ENCODE peak calls at places on chromosomes 2 and 18, in four cellular contexts. G is neuronal stem cell, U is uterus, T is Peyer's patch. X is an unnamed sample. For H3K27me3, the result is how much of the 10 kb centered on the place peaks cover.

GRCh38 chr2:70690846-70691245 is 77.2 kb downstream of the ADD2 start:
- DNase-seq in G (no peak), U (no peak), T (no peak), X (no peak)

GRCh38 chr2:109695290-109695689 is 81.1 kb downstream of the SOWAHC start:
- DNase-seq in G (no peak), U (no peak), T (no peak), X (no peak)

GRCh38 chr2:127810156-127810636 is 775 bp downstream of the WDR33 start:
- DNase-seq in G (peak), U (no peak), T (no peak), X (peak)

GRCh38 chr2:158359846-158360245 is 96.7 kb downstream of the CCDC148 start:
- DNase-seq in G (peak), U (no peak), T (no peak), X (no peak)

GRCh38 chr2:165573534-165574461 is 104.3 kb downstream of the CSRNP3 start:
- DNase-seq in G (peak), U (peak), T (peak), X (no peak)

GRCh38 chr2:45649457-45649854 is 2.0 kb upstream of the PRKCE start:
- DNase-seq in G (no peak), U (no peak), T (no peak), X (no peak)

GRCh38 chr2:207790898-207791297 is 21.2 kb upstream of the FZD5 start:
- DNase-seq in G (no peak), U (no peak), T (no peak), X (no peak)

GRCh38 chr2:142914507-142915313 is 37.2 kb downstream of the KYNU start:
- DNase-seq in G (no peak), U (no peak), T (no peak), X (no peak)

GRCh38 chr2:6946722-6947121 is 29.5 kb downstream of the RNF144A start:
- DNase-seq in G (no peak), U (no peak), T (no peak), X (peak)

GRCh38 chr18:29083545-29083944 is 906.6 kb upstream of the CDH2 start:
- DNase-seq in G (no peak), U (no peak), T (no peak), X (no peak)

GRCh38 chr2:132857334-132857733 is 187.3 kb upstream of the LYPD1 start:
- DNase-seq in G (peak), U (no peak), T (no peak), X (no peak)

GRCh38 chr18:61335737-61336555 is 2.7 kb downstream of the CDH20 start:
- DNase-seq in G (no peak), U (no peak), T (no peak), X (no peak)

GRCh38 chr2:130334026-130334425 is 8.7 kb upstream of the IMP4 start:
- DNase-seq in G (no peak), U (no peak), T (no peak), X (no peak)

GRCh38 chr2:95076705-95077520 is 44.7 kb downstream of the MRPS5 start:
- DNase-seq in G (peak), U (peak), T (peak), X (no peak)

GRCh38 chr2:134169788-134170187 is 84.1 kb upstream of the MGAT5 start:
- DNase-seq in G (no peak), U (no peak), T (no peak), X (no peak)

GRCh38 chr2:230650585-230651137 is 62.0 kb upstream of the CAB39 start:
- DNase-seq in G (peak), U (no peak), T (no peak), X (no peak)

GRCh38 chr2:140597836-140598235 is 1533.0 kb downstream of the LRP1B start:
- DNase-seq in G (no peak), U (no peak), T (no peak), X (no peak)

GRCh38 chr2:59297829-59298228 is 1056.7 kb upstream of the FANCL start:
- DNase-seq in G (no peak), U (no peak), T (no peak), X (no peak)

GRCh38 chr2:121297217-121297830 is 12.3 kb upstream of the TFCP2L1 start:
- DNase-seq in G (no peak), U (no peak), T (no peak), X (no peak)

GRCh38 chr2:231527091-231527395 is 3.2 kb downstream of the NMUR1 start:
- DNase-seq in G (no peak), U (no peak), T (no peak), X (no peak)

GRCh38 chr18:26121476-26121875 is 12.2 kb upstream of the PSMA8 start:
- DNase-seq in G (no peak), U (no peak), T (no peak), X (no peak)

GRCh38 chr2:201696151-201696659 is 2.2 kb downstream of the MPP4 start:
- DNase-seq in G (no peak), U (peak), T (no peak), X (peak)

GRCh38 chr2:190835303-190835930 is 45.2 kb upstream of the GLS start:
- DNase-seq in G (no peak), U (peak), T (no peak), X (peak)

GRCh38 chr2:217827430-217828201 is 175.2 kb downstream of the TNS1 start:
- DNase-seq in G (no peak), U (no peak), T (no peak), X (no peak)

GRCh38 chr2:63763336-63764056 is 78.2 kb upstream of the UGP2 start:
- DNase-seq in G (no peak), U (no peak), T (no peak), X (no peak)

GRCh38 chr2:136764397-136765255 is 719 bp upstream of the THSD7B start:
- DNase-seq in G (peak), U (no peak), T (no peak), X (no peak)

GRCh38 chr2:136770384-136770783 is 5.0 kb downstream of the THSD7B start:
- DNase-seq in G (no peak), U (no peak), T (no peak), X (no peak)

GRCh38 chr2:136767030-136767429 is 1.7 kb downstream of the THSD7B start:
- DNase-seq in G (no peak), U (no peak), T (no peak), X (no peak)

GRCh38 chr2:136765256-136765735 is at the start of gene THSD7B:
- DNase-seq in G (no peak), U (no peak), T (no peak), X (no peak)

DNA sequence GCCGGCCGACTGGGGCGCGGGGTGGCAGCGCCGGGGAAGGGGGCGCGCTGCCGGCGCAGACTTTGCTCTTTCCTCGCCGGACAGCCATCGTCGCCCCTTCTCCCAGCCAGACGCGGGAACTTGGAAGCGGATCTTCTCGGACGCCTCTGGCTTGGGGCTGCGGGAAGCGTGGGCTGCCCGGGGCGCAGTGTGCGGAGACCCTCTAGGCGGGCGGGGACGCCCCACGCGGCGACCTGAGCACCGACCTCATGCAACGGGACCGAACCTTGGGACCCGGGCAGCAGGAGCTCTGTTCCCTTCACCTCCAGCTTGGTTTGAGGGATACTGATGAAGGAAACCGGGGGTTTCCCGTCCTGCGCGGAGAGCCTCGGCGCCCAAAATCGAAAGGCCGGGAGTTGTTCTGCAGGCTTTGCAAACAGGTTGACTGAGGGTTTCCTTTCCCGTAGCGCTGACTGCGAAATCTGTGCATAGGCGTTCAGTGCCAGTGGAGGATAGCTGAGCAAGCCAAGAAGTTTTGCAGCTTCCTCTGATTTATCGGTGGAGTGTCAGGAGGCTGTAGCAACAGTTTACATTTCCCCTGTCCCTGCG is 485 bp downstream of the THSD7B start:
- DNase-seq in G (no peak), U (no peak), T (no peak), X (no peak)
- H3K27me3 ChIP-seq in G (under half), U (under half), T (under half), X (under half)

GRCh38 chr18:45222200-45222599 is 393.1 kb upstream of the SLC14A2 start:
- DNase-seq in G (no peak), U (no peak), T (no peak), X (no peak)
- H3K27me3 ChIP-seq in G (under half), U (under half), T (under half), X (under half)

GRCh38 chr18:49934457-49934856 is 121.1 kb upstream of the ACAA2 start:
- DNase-seq in G (no peak), U (no peak), T (no peak), X (no peak)

GRCh38 chr18:49933530-49933929 is 120.2 kb upstream of the ACAA2 start:
- DNase-seq in G (no peak), U (no peak), T (no peak), X (no peak)

GRCh38 chr18:49931760-49932159 is 118.4 kb upstream of the ACAA2 start:
- DNase-seq in G (no peak), U (no peak), T (no peak), X (no peak)

GRCh38 chr18:49935215-49935614 is 121.9 kb upstream of the ACAA2 start:
- DNase-seq in G (no peak), U (no peak), T (no peak), X (no peak)

GRCh38 chr18:49931179-49931578 is 117.8 kb upstream of the ACAA2 start:
- DNase-seq in G (no peak), U (no peak), T (no peak), X (no peak)
- H3K27me3 ChIP-seq in G (under half), U (under half), T (under half), X (under half)

GRCh38 chr2:180205616-180206271 is 198.6 kb upstream of the CWC22 start:
- DNase-seq in G (peak), U (no peak), T (no peak), X (no peak)

GRCh38 chr2:180203972-180204371 is 196.9 kb upstream of the CWC22 start:
- DNase-seq in G (no peak), U (no peak), T (no peak), X (no peak)

GRCh38 chr2:180202591-180202990 is 195.5 kb upstream of the CWC22 start:
- DNase-seq in G (no peak), U (no peak), T (no peak), X (no peak)
- H3K27me3 ChIP-seq in G (under half), U (under half), T (under half), X (under half)

DNA sequence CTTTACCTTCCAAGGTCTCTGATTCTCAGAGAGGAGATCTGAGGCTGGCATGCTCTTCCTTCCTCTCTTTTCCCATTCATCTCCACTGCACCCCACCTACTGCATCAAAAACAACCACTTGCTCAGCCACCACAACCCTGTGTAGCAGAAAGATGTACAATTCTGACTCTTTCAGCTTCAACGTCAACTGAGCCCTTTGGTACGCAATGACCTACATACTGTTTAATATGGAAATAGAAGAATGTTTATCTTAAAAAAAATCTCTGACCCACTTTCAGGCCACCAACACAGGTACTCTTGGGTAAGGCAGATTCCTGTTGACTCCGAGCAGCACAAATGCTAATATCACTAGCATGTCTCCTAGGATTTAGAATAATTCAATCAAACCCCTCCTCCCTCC is 76.2 kb upstream of the AFF3 start:
- DNase-seq in G (no peak), U (no peak), T (no peak), X (no peak)
- H3K27me3 ChIP-seq in G (under half), U (under half), T (under half), X (under half)